ENCODE peak calls at places on chromosomes 13 and 19, in eight cellular contexts. H, U, F, P, Z, N, L and E are unnamed samples.

GRCh38 chr19:2164020-2164988 is 571 bp downstream of the DOT1L start:
- DNase-seq in Z (no peak), N (no peak), L (peak), U (peak), P (peak), F (no peak), H (peak), E (no peak)

GRCh38 chr19:46635920-46636761 is at the start of gene GNG8:
- DNase-seq in L (peak), H (no peak), Z (no peak), F (no peak), U (no peak), P (peak), N (no peak), E (peak)

GRCh38 chr19:29336425-29336824 is 123.5 kb upstream of the UQCRFS1 start:
- DNase-seq in H (no peak), P (no peak), Z (no peak), L (no peak), F (no peak), U (no peak), N (no peak), E (no peak)

GRCh38 chr19:3249408-3249807 is 24.9 kb downstream of the CELF5 start:
- DNase-seq in N (no peak), H (no peak), L (peak), P (no peak), Z (no peak), U (no peak), F (no peak), E (no peak)

GRCh38 chr13:67235265-67235664 is 5.1 kb upstream of the PCDH9 start:
- DNase-seq in N (no peak), L (no peak), H (no peak), Z (no peak), P (no peak), U (no peak), F (no peak), E (no peak)

GRCh38 chr19:17153996-17154395 is 61.2 kb upstream of the USE1 start:
- DNase-seq in F (no peak), Z (no peak), P (no peak), L (no peak), U (no peak), H (no peak), N (no peak), E (no peak)

GRCh38 chr13:112251930-112252585 is 124.1 kb upstream of the SPACA7 start:
- DNase-seq in U (no peak), N (no peak), Z (no peak), H (no peak), L (no peak), F (no peak), P (no peak), E (no peak)

GRCh38 chr13:36293497-36293896 is 4.1 kb downstream of the CCDC169 start:
- DNase-seq in F (no peak), U (no peak), H (no peak), P (no peak), Z (no peak), N (no peak), L (no peak), E (no peak)

GRCh38 chr19:45251452-45252354 is 632 bp downstream of the MARK4 start:
- DNase-seq in F (no peak), H (no peak), P (peak), L (peak), N (no peak), Z (no peak), U (no peak), E (no peak)

GRCh38 chr13:47999973-48000372 is 1.1 kb downstream of the SUCLA2 start:
- DNase-seq in Z (no peak), L (no peak), F (no peak), P (no peak), U (no peak), N (no peak), H (no peak), E (no peak)

GRCh38 chr19:51821511-51821910 is 26.6 kb downstream of the FPR3 start:
- DNase-seq in H (no peak), U (no peak), Z (no peak), L (no peak), F (no peak), N (no peak), P (no peak), E (no peak)

GRCh38 chr19:32246032-32246431 is 99.4 kb upstream of the ZNF507 start:
- DNase-seq in F (no peak), U (no peak), L (no peak), P (no peak), N (no peak), H (no peak), Z (no peak), E (no peak)

GRCh38 chr13:112722433-112723250 is 32.8 kb downstream of the ATP11A start:
- DNase-seq in L (no peak), U (no peak), F (no peak), Z (no peak), H (no peak), N (no peak), P (peak), E (peak)

GRCh38 chr13:51453959-51454703 is 1.3 kb upstream of the INTS6 start:
- DNase-seq in Z (peak), H (peak), N (no peak), F (peak), P (peak), L (peak), U (no peak), E (peak)

GRCh38 chr13:57992416-57992815 is 360.9 kb downstream of the PCDH17 start:
- DNase-seq in Z (no peak), P (no peak), U (no peak), N (no peak), H (no peak), F (no peak), L (no peak), E (no peak)